ENCODE peak calls at places on chromosome 7, in five cellular contexts. One of them, this sample, is unnamed.

GRCh38 chr7:40299097-40299496 is 164.3 kb downstream of the SUGCT start:
- DNase-seq in body of pancreas: no peak
- DNase-seq in upper lobe of right lung: no peak
- DNase-seq in hepatocyte: peak; percentile 3
- DNase-seq in tibial nerve: no peak
- DNase-seq in this sample: no peak

GRCh38 chr7:18566829-18567228 is 71.3 kb downstream of the HDAC9 start:
- DNase-seq in body of pancreas: no peak
- DNase-seq in upper lobe of right lung: no peak
- DNase-seq in hepatocyte: no peak
- DNase-seq in tibial nerve: no peak
- DNase-seq in this sample: no peak

GRCh38 chr7:130420943-130421578 is 19.8 kb downstream of the CEP41 start:
- DNase-seq in body of pancreas: no peak
- DNase-seq in upper lobe of right lung: no peak
- DNase-seq in hepatocyte: no peak
- DNase-seq in tibial nerve: no peak
- DNase-seq in this sample: no peak

GRCh38 chr7:50661345-50662058 is 96.3 kb upstream of the DDC start:
- DNase-seq in body of pancreas: no peak
- DNase-seq in upper lobe of right lung: no peak
- DNase-seq in hepatocyte: no peak
- DNase-seq in tibial nerve: no peak
- DNase-seq in this sample: no peak

GRCh38 chr7:84149573-84149972 is 45.0 kb downstream of the SEMA3A start:
- DNase-seq in body of pancreas: no peak
- DNase-seq in upper lobe of right lung: no peak
- DNase-seq in hepatocyte: no peak
- DNase-seq in tibial nerve: no peak
- DNase-seq in this sample: no peak

GRCh38 chr7:2014391-2015241 is 218.1 kb downstream of the MAD1L1 start:
- DNase-seq in body of pancreas: peak; percentile 4
- DNase-seq in upper lobe of right lung: peak; percentile 58
- DNase-seq in hepatocyte: no peak
- DNase-seq in tibial nerve: no peak
- DNase-seq in this sample: peak; percentile 45

GRCh38 chr7:104442461-104442860 is 114.1 kb downstream of the LHFPL3 start:
- DNase-seq in body of pancreas: no peak
- DNase-seq in upper lobe of right lung: no peak
- DNase-seq in hepatocyte: no peak
- DNase-seq in tibial nerve: no peak
- DNase-seq in this sample: no peak

GRCh38 chr7:2595258-2595860 is 36.4 kb upstream of the TTYH3 start:
- DNase-seq in body of pancreas: no peak
- DNase-seq in upper lobe of right lung: no peak
- DNase-seq in hepatocyte: no peak
- DNase-seq in tibial nerve: no peak
- DNase-seq in this sample: no peak

GRCh38 chr7:16891874-16892620 is 10.3 kb upstream of the AGR3 start:
- DNase-seq in body of pancreas: no peak
- DNase-seq in upper lobe of right lung: no peak
- DNase-seq in hepatocyte: no peak
- DNase-seq in tibial nerve: no peak
- DNase-seq in this sample: no peak

GRCh38 chr7:157482011-157482410 is 145.2 kb downstream of the DNAJB6 start:
- DNase-seq in body of pancreas: no peak
- DNase-seq in upper lobe of right lung: no peak
- DNase-seq in hepatocyte: no peak
- DNase-seq in tibial nerve: no peak
- DNase-seq in this sample: no peak

GRCh38 chr7:27169658-27170493 is 4.2 kb downstream of the HOXA10 start:
- DNase-seq in body of pancreas: no peak
- DNase-seq in upper lobe of right lung: peak; percentile 62
- DNase-seq in hepatocyte: peak; percentile 5
- DNase-seq in tibial nerve: peak; percentile 13
- DNase-seq in this sample: peak; percentile 70

GRCh38 chr7:142711196-142711595 is 38.1 kb upstream of the PRSS1 start:
- DNase-seq in body of pancreas: peak; percentile 23
- DNase-seq in upper lobe of right lung: no peak
- DNase-seq in hepatocyte: no peak
- DNase-seq in tibial nerve: no peak
- DNase-seq in this sample: no peak

GRCh38 chr7:31036941-31037340 is 15.2 kb upstream of the ADCYAP1R1 start:
- DNase-seq in body of pancreas: no peak
- DNase-seq in upper lobe of right lung: no peak
- DNase-seq in hepatocyte: no peak
- DNase-seq in tibial nerve: no peak
- DNase-seq in this sample: no peak

DNA sequence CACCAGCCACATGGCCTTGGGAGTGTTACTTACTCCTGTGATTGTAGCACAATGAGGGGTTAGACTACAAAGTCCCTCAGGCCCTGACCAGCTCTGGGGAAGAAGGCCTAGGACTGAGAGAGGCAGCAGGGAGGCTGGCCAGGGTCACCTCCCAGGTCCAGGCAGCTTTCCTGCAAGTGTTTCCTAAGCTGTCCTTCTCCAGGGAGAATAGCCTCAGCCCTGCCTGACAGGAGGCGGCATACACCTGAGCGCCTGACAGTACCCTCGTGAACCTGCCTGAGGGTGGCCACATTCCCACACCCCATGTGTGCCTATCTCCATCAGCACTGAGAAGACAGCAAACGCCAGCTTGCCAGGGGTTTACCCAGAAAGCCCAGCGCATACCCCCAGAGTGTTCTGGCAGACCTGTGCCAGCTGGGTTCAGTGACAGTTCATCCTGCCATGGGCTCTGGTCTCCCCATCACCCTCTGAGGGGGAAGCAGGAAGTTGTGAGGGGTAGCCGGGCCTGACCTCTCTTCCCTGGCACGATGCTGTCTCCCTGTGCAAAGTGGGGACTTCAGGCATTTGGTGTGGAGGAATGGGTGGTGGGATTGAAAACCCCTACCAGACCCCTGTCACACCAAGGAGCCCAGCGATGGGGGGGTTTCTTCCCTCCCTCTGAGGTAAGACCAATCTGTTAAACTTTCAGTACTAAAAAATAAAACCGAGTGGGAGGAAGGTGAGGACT is 56.3 kb upstream of the CAMK2B start:
- DNase-seq in body of pancreas: no peak
- DNase-seq in upper lobe of right lung: no peak
- DNase-seq in hepatocyte: no peak
- DNase-seq in tibial nerve: no peak
- DNase-seq in this sample: no peak
- H3K4me1 ChIP-seq in body of pancreas: no peaks in the 10 kb centered on the region
- H3K4me1 ChIP-seq in upper lobe of right lung: no peaks in the 10 kb centered on the region
- H3K4me1 ChIP-seq in hepatocyte: no peaks in the 10 kb centered on the region
- H3K4me1 ChIP-seq in tibial nerve: peaks cover 12% of the 10 kb centered on the region
- H3K4me1 ChIP-seq in this sample: peaks cover 29% of the 10 kb centered on the region

GRCh38 chr7:105990726-105991465 is 27.8 kb downstream of the CDHR3 start:
- DNase-seq in body of pancreas: no peak
- DNase-seq in upper lobe of right lung: no peak
- DNase-seq in hepatocyte: no peak
- DNase-seq in tibial nerve: no peak
- DNase-seq in this sample: no peak

GRCh38 chr7:105989686-105990085 is 26.6 kb downstream of the CDHR3 start:
- DNase-seq in body of pancreas: no peak
- DNase-seq in upper lobe of right lung: no peak
- DNase-seq in hepatocyte: no peak
- DNase-seq in tibial nerve: no peak
- DNase-seq in this sample: no peak

GRCh38 chr7:105992888-105993287 is 29.8 kb downstream of the CDHR3 start:
- DNase-seq in body of pancreas: no peak
- DNase-seq in upper lobe of right lung: no peak
- DNase-seq in hepatocyte: no peak
- DNase-seq in tibial nerve: no peak
- DNase-seq in this sample: no peak

GRCh38 chr7:105988277-105988676 is 25.2 kb downstream of the CDHR3 start:
- DNase-seq in body of pancreas: no peak
- DNase-seq in upper lobe of right lung: no peak
- DNase-seq in hepatocyte: no peak
- DNase-seq in tibial nerve: no peak
- DNase-seq in this sample: no peak

GRCh38 chr7:105990141-105990540 is 27.1 kb downstream of the CDHR3 start:
- DNase-seq in body of pancreas: no peak
- DNase-seq in upper lobe of right lung: no peak
- DNase-seq in hepatocyte: no peak
- DNase-seq in tibial nerve: no peak
- DNase-seq in this sample: no peak
- H3K27me3 ChIP-seq in body of pancreas: no peaks in the 10 kb centered on the region
- H3K27me3 ChIP-seq in upper lobe of right lung: no peaks in the 10 kb centered on the region
- H3K27me3 ChIP-seq in hepatocyte: no peaks in the 10 kb centered on the region
- H3K27me3 ChIP-seq in tibial nerve: no peaks in the 10 kb centered on the region
- H3K27me3 ChIP-seq in this sample: no peaks in the 10 kb centered on the region

GRCh38 chr7:5361446-5362155 is 62.0 kb downstream of the TNRC18 start:
- DNase-seq in body of pancreas: no peak
- DNase-seq in upper lobe of right lung: no peak
- DNase-seq in hepatocyte: no peak
- DNase-seq in tibial nerve: no peak
- DNase-seq in this sample: no peak
- H3K4me1 ChIP-seq in body of pancreas: no peaks in the 10 kb centered on the region
- H3K4me1 ChIP-seq in upper lobe of right lung: peaks cover 11% of the 10 kb centered on the region
- H3K4me1 ChIP-seq in hepatocyte: no peaks in the 10 kb centered on the region
- H3K4me1 ChIP-seq in tibial nerve: peaks cover 8% of the 10 kb centered on the region
- H3K4me1 ChIP-seq in this sample: no peaks in the 10 kb centered on the region

DNA sequence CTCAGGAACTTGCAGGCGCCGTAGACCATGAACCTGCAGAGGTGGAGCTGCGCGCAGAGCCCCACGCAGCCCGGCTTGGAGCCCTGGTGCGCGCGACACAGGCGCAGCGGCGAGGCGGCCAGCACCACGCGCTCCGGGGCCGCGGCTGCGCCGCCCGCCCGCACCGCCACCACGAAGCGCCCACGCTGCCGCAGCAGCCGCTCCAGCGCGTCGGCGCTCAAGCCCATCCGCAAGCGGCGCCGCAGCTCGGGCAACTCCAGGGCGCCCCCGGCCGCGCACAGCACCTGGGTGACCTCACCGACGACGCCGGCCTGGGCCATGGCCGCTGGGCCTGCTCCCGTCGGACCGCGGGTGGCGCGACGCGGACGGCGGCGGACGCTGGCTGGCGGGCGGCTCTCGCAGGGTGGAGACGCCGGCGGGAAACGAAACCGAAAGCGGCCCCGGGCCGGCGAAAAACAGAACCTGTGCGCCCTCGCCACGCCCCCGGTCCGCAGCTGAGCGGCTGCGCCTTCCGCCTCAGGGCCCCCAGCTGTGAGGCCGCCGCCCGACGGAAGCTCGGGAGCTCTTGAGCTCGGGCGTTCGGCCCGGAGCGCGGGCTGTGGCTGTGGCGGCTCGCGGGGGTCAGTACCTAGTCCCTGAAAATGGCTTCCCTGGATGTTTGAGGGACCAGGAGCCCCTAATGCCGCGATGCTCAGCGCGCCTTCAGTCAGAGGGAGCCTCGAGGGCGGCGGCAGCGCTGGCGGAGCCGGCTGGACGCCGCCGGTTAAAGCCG is at the start of gene PARP12:
- DNase-seq in body of pancreas: peak; percentile 93
- DNase-seq in upper lobe of right lung: peak; percentile 98
- DNase-seq in hepatocyte: peak; percentile 92
- DNase-seq in tibial nerve: peak; percentile 70
- DNase-seq in this sample: peak; percentile 92
- H3K27me3 ChIP-seq in body of pancreas: no peaks in the 10 kb centered on the region
- H3K27me3 ChIP-seq in upper lobe of right lung: no peaks in the 10 kb centered on the region
- H3K27me3 ChIP-seq in hepatocyte: no peaks in the 10 kb centered on the region
- H3K27me3 ChIP-seq in tibial nerve: no peaks in the 10 kb centered on the region
- H3K27me3 ChIP-seq in this sample: no peaks in the 10 kb centered on the region

DNA sequence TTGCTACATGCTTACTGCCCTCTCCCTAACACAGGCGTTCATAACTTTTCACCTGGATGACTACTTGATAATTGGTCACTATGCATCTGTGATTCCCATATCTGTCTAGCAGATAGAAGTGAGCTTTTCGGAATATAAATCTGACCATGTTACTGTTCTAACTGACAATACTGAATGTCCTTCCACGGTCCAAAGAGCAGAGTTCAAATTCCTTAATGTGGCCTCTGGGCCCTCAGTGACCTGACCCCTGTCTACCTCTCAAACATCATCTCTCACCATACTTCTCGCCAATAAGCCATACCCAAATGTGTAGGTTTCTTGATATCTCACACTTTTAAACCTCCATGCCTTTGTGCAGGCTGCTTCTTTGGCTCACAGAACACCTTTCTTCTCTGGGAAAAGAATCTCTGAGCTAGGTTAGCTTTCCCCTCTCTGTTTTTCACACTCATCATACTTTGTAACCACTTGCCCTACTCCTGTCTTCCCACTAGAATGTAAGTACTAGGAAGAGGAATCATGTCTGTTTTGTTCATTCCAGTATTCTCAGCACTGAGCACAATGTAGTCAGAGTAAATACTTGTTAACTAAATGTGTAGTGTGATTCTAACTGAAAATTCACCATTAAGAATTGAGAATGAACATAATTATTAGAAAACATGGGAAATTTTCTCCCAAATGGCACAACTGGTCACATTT is 39.2 kb upstream of the LRRC17 start:
- DNase-seq in body of pancreas: no peak
- DNase-seq in upper lobe of right lung: no peak
- DNase-seq in hepatocyte: no peak
- DNase-seq in tibial nerve: no peak
- DNase-seq in this sample: no peak
- H3K4me1 ChIP-seq in body of pancreas: no peaks in the 10 kb centered on the region
- H3K4me1 ChIP-seq in upper lobe of right lung: no peaks in the 10 kb centered on the region
- H3K4me1 ChIP-seq in hepatocyte: peaks cover 8% of the 10 kb centered on the region
- H3K4me1 ChIP-seq in tibial nerve: peaks cover 8% of the 10 kb centered on the region
- H3K4me1 ChIP-seq in this sample: no peaks in the 10 kb centered on the region